ENCODE peak calls at places on chromosomes 5 and 9, in six cellular contexts. P is stimulated activated CD4-positive, alpha-beta T cell treated with anti-CD3 and anti-CD28 coated beads, Interleukin-4, amount 100 ng/mL, for 4 hours; W is NB4; D is T-cell; Q is T1000; E is psoas muscle. N is an unnamed sample.

GRCh38 chr5:74094096-74094778 is 468.2 kb downstream of the ARHGEF28 start:
- DNase-seq in D (no peak), Q (no peak), W (no peak), P (no peak), E (no peak), N (no peak)

GRCh38 chr5:1288439-1289335 is 6.2 kb downstream of the TERT start:
- DNase-seq in W (no peak), D (no peak), E (peak; percentile 30), Q (no peak), P (no peak), N (no peak)

GRCh38 chr9:82127993-82128710 is 139.6 kb downstream of the SPATA31D1 start:
- DNase-seq in Q (no peak), D (no peak), W (peak; percentile 1), E (no peak), P (no peak), N (no peak)

GRCh38 chr5:18850159-18850558 is 1137.8 kb downstream of the CDH18 start:
- DNase-seq in W (no peak), Q (no peak), D (no peak), P (no peak), E (no peak), N (no peak)

GRCh38 chr5:132003170-132003744 is 8.2 kb downstream of the ACSL6 start:
- DNase-seq in W (no peak), P (no peak), E (peak; percentile 53), D (no peak), Q (no peak), N (no peak)

GRCh38 chr5:147863409-147864194 is 14.9 kb upstream of the SCGB3A2 start:
- DNase-seq in P (no peak), D (no peak), W (no peak), E (no peak), Q (no peak), N (no peak)

GRCh38 chr5:27172708-27173107 is 134.3 kb upstream of the CDH9 start:
- DNase-seq in W (no peak), P (no peak), E (no peak), Q (no peak), D (no peak), N (no peak)

GRCh38 chr5:66963559-66963971 is 233.0 kb downstream of the CD180 start:
- DNase-seq in Q (no peak), W (no peak), E (no peak), D (no peak), P (no peak), N (no peak)

GRCh38 chr9:38254756-38255155 is 137.7 kb upstream of the ALDH1B1 start:
- DNase-seq in W (no peak), D (no peak), Q (no peak), P (no peak), E (no peak), N (no peak)

GRCh38 chr5:169591636-169592035 is 8.1 kb downstream of the SPDL1 start:
- DNase-seq in D (no peak), P (no peak), E (no peak), W (no peak), Q (no peak), N (no peak)

GRCh38 chr5:81825237-81825636 is 74.3 kb upstream of the SSBP2 start:
- DNase-seq in D (no peak), W (peak; percentile 22), Q (peak; percentile 74), E (peak; percentile 77), P (no peak), N (no peak)

GRCh38 chr5:176837707-176838115 is 27.4 kb downstream of the UNC5A start:
- DNase-seq in Q (peak; percentile 68), P (peak; percentile 70), W (peak; percentile 86), D (peak; percentile 53), E (peak; percentile 93), N (peak; percentile 81)

GRCh38 chr5:33049298-33049697 is 338.2 kb downstream of the NPR3 start:
- DNase-seq in D (no peak), Q (no peak), E (no peak), W (no peak), P (no peak), N (no peak)

GRCh38 chr9:137422668-137423000 is 328 bp downstream of the EXD3 start:
- DNase-seq in W (peak; percentile 58), Q (no peak), P (no peak), D (no peak), E (no peak), N (peak; percentile 46)

GRCh38 chr5:79349047-79349446 is 113.1 kb downstream of the JMY start:
- DNase-seq in E (no peak), P (no peak), Q (no peak), W (no peak), D (no peak), N (no peak)

GRCh38 chr5:83430130-83431010 is 41.2 kb upstream of the VCAN start:
- DNase-seq in D (peak; percentile 17), P (peak; percentile 25), E (no peak), W (peak; percentile 76), Q (peak; percentile 7), N (peak; percentile 7)

GRCh38 chr9:29214162-29214520 is 1640.9 kb upstream of the C9orf72 start:
- DNase-seq in E (peak; percentile 8), Q (peak; percentile 32), D (no peak), W (no peak), P (no peak), N (no peak)

GRCh38 chr9:88998506-88998905 is 7.2 kb downstream of the S1PR3 start:
- DNase-seq in P (no peak), W (no peak), D (no peak), E (no peak), Q (no peak), N (no peak)

GRCh38 chr5:43033845-43034590 is 6.1 kb downstream of the ANXA2R start:
- DNase-seq in E (no peak), D (no peak), W (no peak), P (no peak), Q (no peak), N (no peak)

GRCh38 chr5:111163000-111163399 is 61.2 kb upstream of the CAMK4 start:
- DNase-seq in Q (no peak), E (no peak), W (no peak), D (no peak), P (no peak), N (no peak)

GRCh38 chr9:115202960-115203751 is 85.2 kb upstream of the TNC start:
- DNase-seq in P (no peak), D (no peak), Q (no peak), W (no peak), E (no peak), N (no peak)

GRCh38 chr5:72656331-72656730 is 149.1 kb upstream of the ZNF366 start:
- DNase-seq in P (no peak), Q (no peak), D (no peak), E (no peak), W (no peak), N (no peak)

GRCh38 chr9:23643656-23644258 is 182.3 kb downstream of the ELAVL2 start:
- DNase-seq in W (no peak), P (no peak), E (no peak), Q (no peak), D (no peak), N (no peak)

GRCh38 chr5:150487199-150488061 is 20.5 kb upstream of the NDST1 start:
- DNase-seq in P (no peak), W (peak; percentile 77), Q (no peak), E (peak; percentile 66), D (no peak), N (no peak)

GRCh38 chr5:174094857-174095606 is 49.5 kb downstream of the NSG2 start:
- DNase-seq in D (no peak), P (no peak), E (no peak), W (no peak), Q (no peak), N (no peak)

GRCh38 chr9:109507421-109507838 is 9.3 kb upstream of the PTPN3 start:
- DNase-seq in W (no peak), Q (peak; percentile 55), P (no peak), D (no peak), E (peak; percentile 89), N (no peak)

GRCh38 chr5:123937230-123937629 is 425.3 kb downstream of the CSNK1G3 start:
- DNase-seq in P (no peak), Q (no peak), D (no peak), E (no peak), W (peak; percentile 52), N (no peak)

GRCh38 chr5:103424008-103424407 is 138.6 kb downstream of the NUDT12 start:
- DNase-seq in E (no peak), D (no peak), W (no peak), Q (no peak), P (no peak), N (no peak)

GRCh38 chr5:36613771-36614656 is 7.6 kb downstream of the SLC1A3 start:
- DNase-seq in W (no peak), P (no peak), E (no peak), Q (no peak), D (no peak), N (no peak)

GRCh38 chr5:109713453-109713852 is 23.7 kb downstream of the MAN2A1 start:
- DNase-seq in E (no peak), P (no peak), W (no peak), D (no peak), Q (no peak), N (no peak)